ENCODE peak calls at places on chromosomes 7 and 10, in seven cellular contexts. B is A172; G is activated T-helper 1 cell treated with anti-CD3 and anti-CD28 coated beads, Interleukin-2, amount 50 U/mL, for 16 hours; J is PC-9; L is small intestine; Y is germinal center; Z is heart left ventricle. P is an unnamed sample.

GRCh38 chr7:101547916-101548599 is 81.0 kb downstream of the MYL10 start:
- DNase-seq in B (no peak), G (no peak), J (no peak), L (no peak), Y (no peak), Z (peak), P (no peak)

GRCh38 chr7:130227883-130228575 is 20.4 kb downstream of the SSMEM1 start:
- DNase-seq in B (no peak), G (no peak), J (no peak), L (no peak), Y (no peak), Z (no peak), P (no peak)

GRCh38 chr10:62831346-62831745 is 15.2 kb upstream of the EGR2 start:
- DNase-seq in B (peak), G (no peak), J (no peak), L (no peak), Y (no peak), Z (no peak), P (no peak)

GRCh38 chr7:31017036-31017747 is 34.9 kb upstream of the ADCYAP1R1 start:
- DNase-seq in B (no peak), G (no peak), J (no peak), L (no peak), Y (no peak), Z (no peak), P (no peak)

GRCh38 chr10:78964952-78965633 is 103.7 kb upstream of the ZMIZ1 start:
- DNase-seq in B (peak), G (no peak), J (peak), L (no peak), Y (no peak), Z (peak), P (no peak)

GRCh38 chr10:72107325-72108003 is 19.1 kb upstream of the SPOCK2 start:
- DNase-seq in B (peak), G (no peak), J (peak), L (peak), Y (no peak), Z (no peak), P (no peak)

GRCh38 chr10:71346731-71347130 is 27.7 kb downstream of the SLC29A3 start:
- DNase-seq in B (no peak), G (no peak), J (no peak), L (no peak), Y (no peak), Z (no peak), P (no peak)

GRCh38 chr10:101893510-101894120 is 50.0 kb upstream of the KCNIP2 start:
- DNase-seq in B (no peak), G (no peak), J (no peak), L (no peak), Y (no peak), Z (no peak), P (no peak)

GRCh38 chr7:41438919-41439882 is 263.7 kb downstream of the INHBA start:
- DNase-seq in B (no peak), G (no peak), J (no peak), L (no peak), Y (no peak), Z (no peak), P (no peak)

GRCh38 chr7:70836279-70836678 is 295.7 kb upstream of the GALNT17 start:
- DNase-seq in B (no peak), G (no peak), J (no peak), L (no peak), Y (no peak), Z (no peak), P (no peak)

GRCh38 chr7:42735081-42735480 is 176.8 kb downstream of the C7orf25 start:
- DNase-seq in B (peak), G (no peak), J (no peak), L (no peak), Y (no peak), Z (no peak), P (no peak)

GRCh38 chr10:3754727-3755439 is 30.1 kb downstream of the KLF6 start:
- DNase-seq in B (peak), G (no peak), J (peak), L (peak), Y (no peak), Z (no peak), P (no peak)

GRCh38 chr10:112546474-112546873 is 99.5 kb downstream of the VTI1A start:
- DNase-seq in B (no peak), G (no peak), J (no peak), L (no peak), Y (peak), Z (no peak), P (no peak)

GRCh38 chr10:70991140-70992124 is 103.1 kb upstream of the PCBD1 start:
- DNase-seq in B (no peak), G (no peak), J (no peak), L (no peak), Y (no peak), Z (no peak), P (no peak)

GRCh38 chr10:12041766-12042408 is 722 bp downstream of the UPF2 start:
- DNase-seq in B (peak), G (no peak), J (peak), L (peak), Y (peak), Z (no peak), P (peak)

GRCh38 chr7:155763721-155764431 is 48.4 kb downstream of the SHH start:
- DNase-seq in B (no peak), G (no peak), J (no peak), L (no peak), Y (no peak), Z (no peak), P (peak)

GRCh38 chr7:35280854-35281253 is 27.0 kb upstream of the TBX20 start:
- DNase-seq in B (no peak), G (no peak), J (no peak), L (no peak), Y (no peak), Z (no peak), P (no peak)

GRCh38 chr7:1672851-1673486 is 2.9 kb downstream of the ELFN1 start:
- DNase-seq in B (no peak), G (no peak), J (no peak), L (no peak), Y (no peak), Z (peak), P (no peak)

GRCh38 chr7:1611708-1612241 is 41.9 kb upstream of the PSMG3 start:
- DNase-seq in B (peak), G (no peak), J (peak), L (peak), Y (no peak), Z (no peak), P (no peak)

GRCh38 chr10:103575416-103576075 is 82.0 kb downstream of the NEURL1 start:
- DNase-seq in B (no peak), G (no peak), J (no peak), L (no peak), Y (no peak), Z (no peak), P (no peak)

GRCh38 chr10:94461503-94461902 is 59.2 kb downstream of the TBC1D12 start:
- DNase-seq in B (no peak), G (no peak), J (no peak), L (no peak), Y (no peak), Z (no peak), P (no peak)

GRCh38 chr7:45975847-45976484 is 54.9 kb upstream of the IGFBP3 start:
- DNase-seq in B (no peak), G (no peak), J (no peak), L (no peak), Y (no peak), Z (no peak), P (no peak)

GRCh38 chr7:79403451-79403850 is 50.0 kb downstream of the MAGI2 start:
- DNase-seq in B (no peak), G (no peak), J (no peak), L (no peak), Y (no peak), Z (no peak), P (no peak)

GRCh38 chr7:43439631-43440401 is 143.1 kb upstream of the STK17A start:
- DNase-seq in B (peak), G (peak), J (peak), L (peak), Y (peak), Z (no peak), P (peak)

GRCh38 chr7:105227391-105227790 is 161.3 kb downstream of the SRPK2 start:
- DNase-seq in B (no peak), G (no peak), J (no peak), L (no peak), Y (no peak), Z (no peak), P (no peak)

GRCh38 chr7:34067406-34067805 is 162.1 kb downstream of the BMPER start:
- DNase-seq in B (no peak), G (no peak), J (no peak), L (no peak), Y (no peak), Z (no peak), P (no peak)

GRCh38 chr10:97210576-97210975 is 24.8 kb upstream of the SLIT1 start:
- DNase-seq in B (peak), G (peak), J (peak), L (peak), Y (peak), Z (no peak), P (peak)

GRCh38 chr10:17387861-17388503 is 66.4 kb downstream of the ST8SIA6 start:
- DNase-seq in B (no peak), G (no peak), J (peak), L (peak), Y (no peak), Z (no peak), P (no peak)

GRCh38 chr10:1149793-1150637 is 93.8 kb downstream of the WDR37 start:
- DNase-seq in B (no peak), G (no peak), J (no peak), L (peak), Y (no peak), Z (peak), P (no peak)

GRCh38 chr7:46859963-46860475 is 721.9 kb downstream of the TNS3 start:
- DNase-seq in B (peak), G (no peak), J (no peak), L (no peak), Y (no peak), Z (no peak), P (peak)

GRCh38 chr7:134451656-134452055 is 7.2 kb downstream of the AKR1B1 start:
- DNase-seq in B (no peak), G (no peak), J (no peak), L (no peak), Y (no peak), Z (no peak), P (no peak)

GRCh38 chr10:850093-850492 is 81.4 kb downstream of the LARP4B start:
- DNase-seq in B (no peak), G (no peak), J (no peak), L (no peak), Y (no peak), Z (no peak), P (no peak)

GRCh38 chr7:45138433-45139267 is 18.9 kb upstream of the RAMP3 start:
- DNase-seq in B (no peak), G (no peak), J (no peak), L (peak), Y (no peak), Z (no peak), P (no peak)

GRCh38 chr10:23864631-23865147 is 344.2 kb upstream of the KIAA1217 start:
- DNase-seq in B (no peak), G (no peak), J (no peak), L (no peak), Y (no peak), Z (no peak), P (no peak)

GRCh38 chr10:69394020-69394419 is 22.7 kb downstream of the TACR2 start:
- DNase-seq in B (no peak), G (no peak), J (no peak), L (no peak), Y (no peak), Z (no peak), P (no peak)

GRCh38 chr10:77287647-77288120 is 349.9 kb downstream of the KCNMA1 start:
- DNase-seq in B (no peak), G (no peak), J (no peak), L (peak), Y (no peak), Z (no peak), P (no peak)

GRCh38 chr10:98041352-98042043 is 11.1 kb upstream of the CRTAC1 start:
- DNase-seq in B (peak), G (no peak), J (peak), L (peak), Y (peak), Z (no peak), P (peak)

GRCh38 chr10:112832361-112832878 is 117.6 kb upstream of the TCF7L2 start:
- DNase-seq in B (peak), G (no peak), J (peak), L (no peak), Y (no peak), Z (no peak), P (no peak)